ENCODE peak calls at places on chromosomes 16 and 17, in four cellular contexts. M is uterus; C is epithelial cell of proximal tubule; I is CD4-positive, alpha-beta memory T cell. S is an unnamed sample.

GRCh38 chr17:82244413-82245140 is 15.7 kb downstream of the SLC16A3 start:
- DNase-seq in C (no peak), M (peak; percentile 71), I (no peak), S (no peak)

GRCh38 chr16:63789603-63790002 is 1332.3 kb downstream of the CDH11 start:
- DNase-seq in M (no peak), I (no peak), C (no peak), S (no peak)

GRCh38 chr16:62156971-62157370 is 120.7 kb upstream of the CDH8 start:
- DNase-seq in M (no peak), I (no peak), C (no peak), S (no peak)

GRCh38 chr17:4908711-4909496 is 6.0 kb upstream of the CHRNE start:
- DNase-seq in I (peak; percentile 73), M (peak; percentile 82), C (peak; percentile 81), S (peak; percentile 77)

GRCh38 chr17:64036198-64036922 is 15.9 kb upstream of the ICAM2 start:
- DNase-seq in M (no peak), I (no peak), C (no peak), S (no peak)

GRCh38 chr17:56987283-56987834 is 9.4 kb downstream of the SCPEP1 start:
- DNase-seq in C (no peak), M (no peak), I (no peak), S (no peak)

GRCh38 chr16:3509470-3509928 is 8.7 kb downstream of the CLUAP1 start:
- DNase-seq in M (no peak), C (no peak), I (peak; percentile 77), S (no peak)

GRCh38 chr17:69637399-69638165 is 223.1 kb downstream of the MAP2K6 start:
- DNase-seq in I (no peak), C (no peak), M (no peak), S (no peak)

GRCh38 chr16:8867483-8868271 is 1.1 kb downstream of the CARHSP1 start:
- DNase-seq in I (peak; percentile 35), M (peak; percentile 62), C (no peak), S (no peak)

GRCh38 chr16:8589293-8590160 is 784 bp downstream of the TMEM114 start:
- DNase-seq in I (no peak), C (no peak), M (no peak), S (no peak)

GRCh38 chr16:64089697-64090096 is 1032.2 kb downstream of the CDH11 start:
- DNase-seq in I (no peak), C (no peak), M (no peak), S (no peak)

GRCh38 chr17:17868637-17869522 is 32.1 kb upstream of the SREBF1 start:
- DNase-seq in I (no peak), M (peak; percentile 54), C (no peak), S (no peak)

GRCh38 chr17:82457071-82457789 is 1.3 kb upstream of the NARF start:
- DNase-seq in M (no peak), C (no peak), I (no peak), S (no peak)

GRCh38 chr17:41592601-41593305 is 6.1 kb upstream of the KRT14 start:
- DNase-seq in M (no peak), C (no peak), I (no peak), S (no peak)

GRCh38 chr16:49528564-49529150 is 155.1 kb downstream of the C16orf78 start:
- DNase-seq in I (no peak), C (no peak), M (no peak), S (no peak)

GRCh38 chr17:77873518-77874302 is 84.8 kb upstream of the TNRC6C start:
- DNase-seq in C (no peak), I (no peak), M (no peak), S (no peak)

GRCh38 chr16:77786448-77786847 is 1.9 kb upstream of the VAT1L start:
- DNase-seq in C (no peak), I (no peak), M (no peak), S (no peak)

S was measured in naive B cell.